ENCODE peak calls at places on chromosomes 4 and X, in seven cellular contexts. U is hypothalamus; A is progenitor cell of endocrine pancreas; D is activated naive CD8-positive, alpha-beta T cell treated with anti-CD3 and anti-CD28 coated beads, Interleukin-2, amount 50 U/mL, for 16 hours; E is D341Med; W is epithelial cell of esophagus; B is sciatic nerve. R is an unnamed sample.

GRCh38 chrX:1486177-1486576 is 33.5 kb upstream of the ASMTL start:
- DNase-seq in A (no peak), D (no peak), W (no peak), B (no peak), E (no peak), U (no peak), R (no peak)

GRCh38 chr4:26455571-26455970 is 34.7 kb downstream of the CCKAR start:
- DNase-seq in W (no peak), E (no peak), D (no peak), U (no peak), B (no peak), A (no peak), R (no peak)

GRCh38 chrX:154750301-154751120 is at the start of gene GAB3:
- DNase-seq in E (peak), W (no peak), B (no peak), U (no peak), D (no peak), A (peak), R (no peak)

GRCh38 chr4:29970626-29971025 is 749.5 kb upstream of the PCDH7 start:
- DNase-seq in D (no peak), W (peak), B (no peak), E (peak), U (no peak), A (no peak), R (no peak)

GRCh38 chr4:94285666-94286065 is 57.0 kb downstream of the HPGDS start:
- DNase-seq in E (no peak), D (no peak), A (no peak), B (no peak), U (no peak), W (peak), R (no peak)

GRCh38 chr4:78776729-78777555 is 792 bp downstream of the BMP2K start:
- DNase-seq in B (no peak), W (peak), D (peak), E (peak), A (peak), U (peak), R (peak)

GRCh38 chr4:151485541-151486131 is 76.7 kb downstream of the FHIP1A start:
- DNase-seq in A (no peak), D (no peak), E (no peak), U (no peak), B (no peak), W (no peak), R (no peak)

GRCh38 chr4:109873791-109874514 is 26.0 kb downstream of the LRIT3 start:
- DNase-seq in U (no peak), B (no peak), E (no peak), W (peak), D (no peak), A (no peak), R (peak)

GRCh38 chr4:87224036-87224923 is 3.9 kb upstream of the KLHL8 start:
- DNase-seq in A (no peak), U (no peak), W (no peak), D (no peak), B (no peak), E (no peak), R (no peak)

GRCh38 chrX:68938244-68939004 is 109.6 kb downstream of the EFNB1 start:
- DNase-seq in E (no peak), W (no peak), B (peak), D (no peak), A (peak), U (no peak), R (no peak)

GRCh38 chr4:176641237-176641636 is 151.5 kb downstream of the VEGFC start:
- DNase-seq in B (no peak), A (no peak), W (peak), E (no peak), D (no peak), U (no peak), R (peak)

GRCh38 chrX:64437665-64438064 is 42.4 kb upstream of the MTMR8 start:
- DNase-seq in A (no peak), U (no peak), E (no peak), B (no peak), W (no peak), D (no peak), R (no peak)

GRCh38 chr4:109166586-109166985 is 135.9 kb downstream of the COL25A1 start:
- DNase-seq in U (no peak), E (no peak), W (no peak), B (no peak), D (no peak), A (no peak), R (no peak)

R was measured in mammary epithelial cell.